ENCODE peak calls at places on chromosome 16, in seven cellular contexts. Y, E, A, I, W, K and U are unnamed samples.

GRCh38 chr16:4172070-4172469 is 55.8 kb upstream of the ADCY9 start:
- DNase-seq in E (no peak), I (no peak), W (peak), A (no peak), Y (peak), K (no peak), U (peak)

GRCh38 chr16:2707368-2708289 is 12.4 kb downstream of the PRSS27 start:
- DNase-seq in I (no peak), Y (no peak), K (no peak), E (no peak), A (peak), W (no peak), U (no peak)

GRCh38 chr16:24208710-24209109 is 47.4 kb upstream of the CACNG3 start:
- DNase-seq in E (peak), Y (no peak), A (no peak), W (no peak), K (no peak), I (no peak), U (no peak)

GRCh38 chr16:65524997-65525396 is 403.1 kb upstream of the CDH11 start:
- DNase-seq in Y (peak), I (no peak), W (peak), A (no peak), E (no peak), K (no peak), U (no peak)

GRCh38 chr16:57531253-57531575 is 5.2 kb downstream of the CCDC102A start:
- DNase-seq in I (no peak), A (no peak), W (no peak), E (no peak), Y (no peak), K (no peak), U (no peak)

GRCh38 chr16:4517812-4518211 is 20.8 kb downstream of the CDIP1 start:
- DNase-seq in I (no peak), K (peak), A (no peak), Y (peak), W (peak), E (peak), U (no peak)

GRCh38 chr16:56625943-56626654 is 518 bp downstream of the MT1E start:
- DNase-seq in E (no peak), I (peak), A (peak), K (no peak), Y (peak), W (peak), U (peak)

GRCh38 chr16:51012396-51012795 is 138.7 kb downstream of the SALL1 start:
- DNase-seq in W (no peak), E (no peak), I (no peak), Y (no peak), K (no peak), A (no peak), U (no peak)

GRCh38 chr16:1920727-1921155 is 2.5 kb upstream of the HS3ST6 start:
- DNase-seq in Y (no peak), I (no peak), A (no peak), E (peak), W (peak), K (peak), U (no peak)

GRCh38 chr16:8568231-8568617 is 22.1 kb downstream of the TMEM114 start:
- DNase-seq in K (no peak), E (no peak), I (no peak), W (no peak), A (no peak), Y (peak), U (peak)

GRCh38 chr16:81493755-81494433 is 49.3 kb downstream of the CMIP start:
- DNase-seq in E (no peak), Y (peak), W (peak), I (no peak), K (no peak), A (peak), U (peak)

GRCh38 chr16:87056083-87056482 is 261.1 kb downstream of the C16orf95 start:
- DNase-seq in A (no peak), W (peak), I (no peak), Y (peak), E (peak), K (no peak), U (peak)

GRCh38 chr16:85645021-85645589 is 32.0 kb downstream of the GSE1 start:
- DNase-seq in E (no peak), Y (no peak), A (no peak), I (no peak), K (no peak), W (no peak), U (no peak)

GRCh38 chr16:89330177-89330856 is 112.8 kb downstream of the ZNF778 start:
- DNase-seq in E (peak), I (peak), K (no peak), Y (peak), A (peak), W (peak), U (no peak)

GRCh38 chr16:67236551-67237395 is 9.8 kb downstream of the TMEM208 start:
- DNase-seq in K (peak), I (no peak), W (peak), Y (peak), A (peak), E (peak), U (peak)

GRCh38 chr16:55534773-55535172 is 25.9 kb downstream of the LPCAT2 start:
- DNase-seq in A (no peak), Y (no peak), I (no peak), W (no peak), K (no peak), E (no peak), U (no peak)

GRCh38 chr16:88848557-88848956 is 8.2 kb downstream of the GALNS start:
- DNase-seq in W (no peak), A (no peak), E (no peak), Y (no peak), K (no peak), I (no peak), U (no peak)

GRCh38 chr16:81445143-81445922 is 725 bp downstream of the CMIP start:
- DNase-seq in E (no peak), A (peak), W (peak), I (no peak), Y (peak), K (peak), U (peak)

DNA sequence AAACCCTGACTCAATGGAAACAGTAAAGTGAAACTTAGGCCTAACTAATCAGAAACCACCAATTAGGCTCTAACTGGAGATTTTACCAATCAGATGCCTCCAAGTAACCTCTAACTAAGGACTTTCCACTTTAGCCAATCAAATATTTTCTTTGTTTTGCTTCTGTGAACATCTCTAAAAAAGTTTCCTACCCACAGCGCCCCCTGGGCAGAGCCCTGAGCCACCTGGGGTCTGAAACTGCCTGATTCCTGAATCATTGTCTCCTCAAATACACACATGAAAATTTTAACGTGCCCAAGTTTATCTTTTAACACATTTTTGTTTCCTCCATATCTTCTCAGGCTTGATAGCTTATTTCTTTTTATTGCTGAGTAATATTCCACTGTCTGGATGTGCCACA is 19.0 kb downstream of the ADAD2 start:
- DNase-seq in A (no peak), Y (peak), W (no peak), E (no peak), I (no peak), K (no peak), U (no peak)
- TF ChIP-seq CTCF in A (no peak), Y (no peak), W (no peak), E (peak), I (no peak), K (no peak), U (peak)

DNA sequence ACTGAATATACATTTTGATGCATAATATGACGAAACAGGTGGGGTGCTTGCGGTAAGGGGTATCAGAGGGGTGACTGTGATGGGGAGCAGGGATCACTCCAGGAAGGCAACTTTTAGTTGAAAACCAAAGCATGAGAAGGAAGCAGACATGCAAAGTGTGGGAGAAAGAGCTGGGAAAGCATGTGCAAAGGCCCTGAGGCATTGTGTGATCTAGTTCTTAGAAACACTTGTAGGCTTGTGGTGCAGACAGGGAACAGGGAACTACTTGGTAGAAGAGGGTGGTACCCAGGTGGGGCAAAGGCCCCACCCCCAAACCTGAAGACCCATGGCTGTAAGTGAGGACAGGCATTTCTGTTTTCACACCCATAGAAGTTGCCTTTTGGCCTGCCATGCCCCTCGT is 459.9 kb upstream of the EEF2KMT start:
- DNase-seq in Y (no peak), I (no peak), K (no peak), W (no peak), E (no peak), A (no peak), U (no peak)
- TF ChIP-seq CTCF in Y (no peak), I (no peak), K (no peak), W (no peak), E (no peak), A (no peak), U (no peak)

DNA sequence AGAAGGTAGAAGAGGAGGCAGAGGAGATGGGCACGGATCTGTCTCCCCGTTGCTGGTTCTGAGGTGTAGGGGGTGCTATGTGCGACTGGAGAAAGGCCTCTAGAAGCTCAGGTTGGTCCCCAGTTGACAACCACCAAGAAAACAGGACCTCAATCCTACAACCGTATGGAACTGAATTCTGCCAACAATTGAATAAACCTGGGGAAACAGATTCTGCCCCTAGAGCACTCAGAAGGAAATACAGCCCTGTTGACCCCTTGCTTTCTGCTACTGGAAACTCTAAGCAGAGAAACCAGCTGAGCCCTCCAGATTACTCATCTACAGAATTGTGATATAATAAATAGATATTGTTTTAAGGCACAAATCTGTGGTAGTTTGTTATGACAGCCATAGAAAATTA is 313.0 kb upstream of the GOT2 start:
- DNase-seq in W (no peak), Y (no peak), K (no peak), E (no peak), A (no peak), I (no peak), U (no peak)
- TF ChIP-seq CTCF in W (no peak), Y (no peak), K (peak), E (peak), A (no peak), I (no peak), U (peak)

DNA sequence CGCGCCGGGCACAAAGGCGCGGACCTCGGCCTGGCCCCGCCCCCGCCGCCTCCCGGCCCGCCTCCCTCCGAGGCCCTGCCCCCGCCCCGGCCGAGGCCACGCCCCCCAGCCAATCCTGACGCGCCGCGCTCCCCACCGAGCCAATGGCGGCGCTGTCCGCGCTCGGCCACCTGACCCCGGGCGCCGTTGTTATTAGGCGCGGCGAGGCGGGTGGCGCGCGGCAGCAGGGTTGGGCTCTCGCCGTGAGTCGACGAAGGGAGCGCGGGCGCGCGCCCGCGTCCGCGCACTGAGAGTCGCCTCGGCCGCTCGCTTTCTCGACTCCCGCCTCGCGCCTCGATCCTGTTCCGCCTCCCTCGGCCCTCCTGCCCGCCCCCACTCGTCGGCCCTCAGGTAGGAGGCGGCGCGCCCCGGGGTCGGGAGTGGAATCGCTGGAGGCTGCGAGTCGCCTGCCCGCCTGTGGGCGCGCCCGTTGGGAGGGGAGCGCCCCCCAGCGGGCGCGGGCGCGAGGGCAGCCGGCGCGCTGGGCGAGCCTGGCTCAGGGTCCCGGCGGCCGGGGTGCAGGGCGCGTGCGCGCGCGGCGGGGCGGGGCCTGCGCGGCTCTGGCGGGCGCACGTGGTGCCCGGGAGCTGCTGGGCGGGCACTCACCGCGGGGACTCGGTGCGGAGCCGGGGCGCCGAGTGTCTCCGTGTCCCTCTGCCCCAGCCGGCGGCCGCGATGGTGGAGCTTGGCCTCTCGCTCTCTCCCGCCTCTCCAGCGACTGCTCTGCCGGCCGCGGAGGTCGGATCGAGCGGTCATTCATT is 405 bp upstream of the CBLN1 start:
- DNase-seq in W (peak), E (peak), A (peak), Y (peak), K (peak), I (peak), U (no peak)
- TF ChIP-seq CTCF in W (no peak), E (peak), A (no peak), Y (no peak), K (peak), I (peak), U (no peak)